ENCODE peak calls at places on chromosome 11, in four cellular contexts. V, M, N and Q are unnamed samples. For H3K9me3, the result is how much of the 10 kb centered on the place peaks cover.

GRCh38 chr11:108135845-108136599 is 14.7 kb downstream of the ACAT1 start:
- DNase-seq in V (no peak), M (no peak), N (no peak), Q (no peak)

GRCh38 chr11:92839450-92839849 is 130.0 kb upstream of the MTNR1B start:
- DNase-seq in V (no peak), M (no peak), N (no peak), Q (no peak)

GRCh38 chr11:13280323-13280722 is 2.7 kb downstream of the BMAL1 start:
- DNase-seq in V (no peak), M (no peak), N (no peak), Q (no peak)

GRCh38 chr11:1444823-1445422 is 41.7 kb downstream of the MOB2 start:
- DNase-seq in V (no peak), M (no peak), N (no peak), Q (no peak)

GRCh38 chr11:65911682-65912568 is 6.9 kb downstream of the C11orf68 start:
- DNase-seq in V (no peak), M (peak), N (no peak), Q (peak)

GRCh38 chr11:2289350-2289749 is 12.4 kb downstream of the C11orf21 start:
- DNase-seq in V (peak), M (no peak), N (no peak), Q (no peak)

GRCh38 chr11:130415719-130416536 is 12.5 kb downstream of the ADAMTS8 start:
- DNase-seq in V (no peak), M (no peak), N (no peak), Q (no peak)

GRCh38 chr11:12502950-12503579 is 125.7 kb downstream of the PARVA start:
- DNase-seq in V (no peak), M (no peak), N (no peak), Q (no peak)

GRCh38 chr11:118634435-118635236 is 27.2 kb downstream of the PHLDB1 start:
- DNase-seq in V (peak), M (peak), N (no peak), Q (peak)

GRCh38 chr11:124745835-124746620 is 6.0 kb downstream of the VSIG2 start:
- DNase-seq in V (peak), M (no peak), N (no peak), Q (no peak)

GRCh38 chr11:92380882-92381281 is 156.3 kb downstream of the FAT3 start:
- DNase-seq in V (no peak), M (no peak), N (no peak), Q (no peak)

GRCh38 chr11:65503923-65504670 is 5.3 kb downstream of the MALAT1 start:
- DNase-seq in V (no peak), M (no peak), N (no peak), Q (no peak)

GRCh38 chr11:64649304-64649703 is 58.3 kb downstream of the SLC22A12 start:
- DNase-seq in V (no peak), M (no peak), N (no peak), Q (no peak)

GRCh38 chr11:128551641-128552335 is 35.6 kb downstream of the ETS1 start:
- DNase-seq in V (no peak), M (no peak), N (no peak), Q (no peak)

GRCh38 chr11:78978831-78979230 is 404.2 kb upstream of the NARS2 start:
- DNase-seq in V (no peak), M (no peak), N (no peak), Q (no peak)

GRCh38 chr11:57313071-57313787 is 11.5 kb downstream of the TNKS1BP1 start:
- DNase-seq in V (peak), M (peak), N (no peak), Q (no peak)

GRCh38 chr11:69915151-69915500 is 95.9 kb upstream of the FGF3 start:
- DNase-seq in V (no peak), M (no peak), N (no peak), Q (no peak)

GRCh38 chr11:67613960-67614715 is 7.4 kb downstream of the NDUFV1 start:
- DNase-seq in V (peak), M (peak), N (no peak), Q (peak)

GRCh38 chr11:34602245-34602644 is 18.6 kb upstream of the EHF start:
- DNase-seq in V (peak), M (no peak), N (no peak), Q (no peak)

GRCh38 chr11:8224161-8224591 is 39.5 kb downstream of the LMO1 start:
- DNase-seq in V (no peak), M (no peak), N (no peak), Q (no peak)

GRCh38 chr11:79520086-79520485 is 79.3 kb upstream of the TENM4 start:
- DNase-seq in V (no peak), M (no peak), N (no peak), Q (no peak)

GRCh38 chr11:86508604-86509471 is 134.2 kb downstream of the CCDC81 start:
- DNase-seq in V (no peak), M (no peak), N (no peak), Q (no peak)

GRCh38 chr11:46272816-46273427 is 4.5 kb upstream of the CREB3L1 start:
- DNase-seq in V (peak), M (peak), N (no peak), Q (peak)

GRCh38 chr11:10623797-10624761 is 55.6 kb upstream of the LYVE1 start:
- DNase-seq in V (no peak), M (no peak), N (no peak), Q (no peak)

GRCh38 chr11:75576445-75577049 is 14.5 kb downstream of the SERPINH1 start:
- DNase-seq in V (peak), M (peak), N (no peak), Q (no peak)

GRCh38 chr11:75576017-75576416 is 14.0 kb downstream of the SERPINH1 start:
- DNase-seq in V (no peak), M (no peak), N (no peak), Q (no peak)

GRCh38 chr11:75572744-75573143 is 10.7 kb downstream of the SERPINH1 start:
- DNase-seq in V (no peak), M (no peak), N (no peak), Q (no peak)

GRCh38 chr11:75577198-75577597 is 15.1 kb downstream of the SERPINH1 start:
- DNase-seq in V (no peak), M (peak), N (no peak), Q (no peak)

GRCh38 chr11:75574698-75575265 is 12.7 kb downstream of the SERPINH1 start:
- DNase-seq in V (no peak), M (no peak), N (no peak), Q (no peak)
- TF ChIP-seq CTCF in V (no peak), M (no peak), N (no peak), Q (peak)

DNA sequence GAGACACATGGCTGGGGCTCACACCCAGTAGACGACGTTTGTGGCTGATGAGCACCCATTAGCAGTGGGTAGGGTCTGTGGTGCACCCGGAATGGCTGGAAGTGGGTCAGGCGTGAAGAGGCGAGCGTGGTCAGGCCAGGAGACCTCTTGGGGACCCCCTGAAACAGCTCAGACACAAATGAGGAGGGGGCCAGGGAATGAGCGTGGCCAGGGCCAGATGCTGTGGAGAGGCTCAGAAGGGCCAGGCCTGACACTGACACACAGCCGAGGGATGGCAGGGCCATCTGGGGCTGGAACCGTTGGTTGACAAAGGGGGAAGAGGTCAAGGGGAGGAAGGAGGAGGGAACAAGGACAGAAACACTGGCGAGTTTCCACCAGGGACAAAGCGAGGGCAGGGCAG is 162.8 kb downstream of the SHANK2 start:
- DNase-seq in V (no peak), M (no peak), N (no peak), Q (no peak)
- H3K9me3 ChIP-seq in V (under half), M (under half), N (under half), Q (under half)

DNA sequence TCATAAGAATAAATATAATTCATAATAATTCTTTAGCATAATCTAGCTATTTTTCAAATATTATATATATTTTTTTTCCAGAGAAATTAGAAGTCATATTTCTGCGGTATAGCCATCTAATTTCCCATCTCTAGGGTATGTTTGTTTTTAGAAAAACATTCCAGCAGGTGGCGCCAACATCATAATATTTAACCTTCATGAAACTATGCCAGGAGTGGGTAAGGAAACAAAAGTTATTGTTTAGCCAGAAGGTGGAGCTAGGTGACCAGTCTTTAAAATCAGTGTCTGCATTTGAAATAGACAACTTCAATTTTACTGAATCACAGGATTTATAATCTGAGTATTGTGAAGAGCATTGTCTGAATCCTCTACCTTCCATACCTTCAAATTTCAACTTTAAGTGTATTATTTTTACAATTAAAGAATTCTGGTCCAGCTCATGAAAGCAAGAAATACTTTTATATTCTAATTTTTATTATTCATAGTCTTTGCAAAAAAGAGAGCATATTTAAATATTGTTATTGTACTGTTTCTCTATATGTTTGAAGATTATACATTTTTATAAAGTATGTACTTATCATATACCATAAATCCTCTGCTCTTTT is 15.7 kb upstream of the CCDC179 start:
- DNase-seq in V (no peak), M (peak), N (no peak), Q (no peak)
- TF ChIP-seq CTCF in V (peak), M (peak), N (peak), Q (peak)

GRCh38 chr11:114604179-114604813 is 8.7 kb upstream of the NXPE4 start:
- DNase-seq in V (no peak), M (no peak), N (no peak), Q (no peak)

GRCh38 chr11:114606003-114606801 is 10.6 kb upstream of the NXPE4 start:
- DNase-seq in V (no peak), M (no peak), N (no peak), Q (no peak)

GRCh38 chr11:114607753-114608459 is 12.3 kb upstream of the NXPE4 start:
- DNase-seq in V (no peak), M (no peak), N (no peak), Q (no peak)

GRCh38 chr11:114604886-114605285 is 9.3 kb upstream of the NXPE4 start:
- DNase-seq in V (no peak), M (no peak), N (no peak), Q (no peak)

GRCh38 chr11:114605370-114605769 is 9.8 kb upstream of the NXPE4 start:
- DNase-seq in V (no peak), M (no peak), N (no peak), Q (no peak)
- H3K9me3 ChIP-seq in V (under half), M (under half), N (under half), Q (under half)

GRCh38 chr11:396511-396947 is 2.5 kb downstream of the PKP3 start:
- DNase-seq in V (peak), M (no peak), N (no peak), Q (no peak)
- TF ChIP-seq CTCF in V (no peak), M (no peak), N (no peak), Q (peak)

GRCh38 chr11:43507171-43507570 is 148.5 kb downstream of the TTC17 start:
- DNase-seq in V (no peak), M (no peak), N (no peak), Q (no peak)

GRCh38 chr11:43508511-43508918 is 149.8 kb downstream of the TTC17 start:
- DNase-seq in V (no peak), M (no peak), N (no peak), Q (no peak)

GRCh38 chr11:43503417-43503816 is 144.7 kb downstream of the TTC17 start:
- DNase-seq in V (no peak), M (no peak), N (no peak), Q (no peak)

GRCh38 chr11:43505171-43505570 is 146.5 kb downstream of the TTC17 start:
- DNase-seq in V (no peak), M (no peak), N (no peak), Q (no peak)

DNA sequence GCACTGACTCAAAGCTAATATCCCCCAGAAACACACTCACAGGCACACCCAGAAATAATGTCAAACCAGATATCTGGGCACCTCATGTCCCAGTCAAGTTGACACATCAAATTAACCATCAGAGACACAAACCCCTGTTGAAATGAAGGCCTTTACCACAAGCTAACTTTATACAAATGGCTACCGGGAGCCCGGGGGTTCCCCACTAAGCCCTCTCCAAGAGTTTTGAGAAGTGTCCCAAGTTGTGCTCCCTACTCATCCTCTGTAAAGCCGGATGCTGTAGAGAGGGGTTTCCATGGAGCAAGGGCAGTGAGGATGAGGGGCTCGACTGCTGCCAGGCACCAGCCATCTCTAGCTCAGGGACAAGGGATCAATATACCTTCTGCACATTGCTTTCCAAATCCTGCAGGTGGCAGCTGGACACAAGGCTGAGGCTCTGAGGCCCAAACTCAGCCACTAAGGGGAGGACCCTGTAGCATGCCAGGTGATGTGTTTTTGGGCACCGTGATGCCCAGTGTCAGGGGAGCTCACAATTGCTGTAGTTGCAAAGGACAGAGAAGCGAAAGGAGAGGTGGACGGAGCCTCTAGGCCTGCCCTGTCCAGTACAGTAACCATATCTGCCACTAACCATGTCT is 145.7 kb downstream of the TTC17 start:
- DNase-seq in V (no peak), M (no peak), N (no peak), Q (no peak)
- H3K9me3 ChIP-seq in V (under half), M (under half), N (under half), Q (under half)

GRCh38 chr11:17548444-17548843 is 1.4 kb downstream of the OTOG start:
- DNase-seq in V (no peak), M (no peak), N (no peak), Q (no peak)
- TF ChIP-seq CTCF in V (no peak), M (no peak), N (no peak), Q (no peak)